ENCODE peak calls at places on chromosomes 12 and 14, in four cellular contexts. One of them, this sample, is unnamed.
A peak's percentile ranks its signal among the peaks of the same experiment; 100 is the strongest.

GRCh38 chr12:54329756-54330155 is 4.8 kb downstream of the COPZ1 start:
- DNase-seq in ascending aorta: no peak
- DNase-seq in EL: peak; percentile 42
- DNase-seq in T-helper 9 cell: no peak
- DNase-seq in this sample: no peak

GRCh38 chr12:109677323-109677722 is 36.3 kb upstream of the FAM222A start:
- DNase-seq in ascending aorta: no peak
- DNase-seq in EL: no peak
- DNase-seq in T-helper 9 cell: no peak
- DNase-seq in this sample: no peak

GRCh38 chr14:95516554-95517209 is at the start of gene SYNE3:
- DNase-seq in ascending aorta: no peak
- DNase-seq in EL: peak; percentile 56
- DNase-seq in T-helper 9 cell: peak; percentile 52
- DNase-seq in this sample: no peak

GRCh38 chr14:21095430-21096205 is 2.8 kb downstream of the ZNF219 start:
- DNase-seq in ascending aorta: no peak
- DNase-seq in EL: peak; percentile 50
- DNase-seq in T-helper 9 cell: no peak
- DNase-seq in this sample: no peak

GRCh38 chr12:106112094-106112822 is 26.5 kb downstream of the NUAK1 start:
- DNase-seq in ascending aorta: no peak
- DNase-seq in EL: peak; percentile 48
- DNase-seq in T-helper 9 cell: no peak
- DNase-seq in this sample: no peak

GRCh38 chr14:62143235-62143634 is 381.0 kb downstream of the SNAPC1 start:
- DNase-seq in ascending aorta: no peak
- DNase-seq in EL: peak; percentile 15
- DNase-seq in T-helper 9 cell: no peak
- DNase-seq in this sample: no peak

GRCh38 chr12:14950982-14951746 is 10.2 kb downstream of the ARHGDIB start:
- DNase-seq in ascending aorta: no peak
- DNase-seq in EL: no peak
- DNase-seq in T-helper 9 cell: no peak
- DNase-seq in this sample: no peak

GRCh38 chr14:22448035-22448904 is 140.8 kb downstream of the DAD1 start:
- DNase-seq in ascending aorta: no peak
- DNase-seq in EL: no peak
- DNase-seq in T-helper 9 cell: no peak
- DNase-seq in this sample: no peak

GRCh38 chr14:66403183-66403582 is 83.0 kb upstream of the CCDC196 start:
- DNase-seq in ascending aorta: no peak
- DNase-seq in EL: peak; percentile 40
- DNase-seq in T-helper 9 cell: no peak
- DNase-seq in this sample: no peak

GRCh38 chr12:54404061-54405004 is 14.7 kb downstream of the ITGA5 start:
- DNase-seq in ascending aorta: no peak
- DNase-seq in EL: peak; percentile 57
- DNase-seq in T-helper 9 cell: peak; percentile 70
- DNase-seq in this sample: no peak

GRCh38 chr14:32224731-32225377 is 21.8 kb upstream of the RNU6-8 start:
- DNase-seq in ascending aorta: no peak
- DNase-seq in EL: peak; percentile 73
- DNase-seq in T-helper 9 cell: no peak
- DNase-seq in this sample: no peak

GRCh38 chr14:52913271-52913670 is 37.6 kb downstream of the FERMT2 start:
- DNase-seq in ascending aorta: no peak
- DNase-seq in EL: no peak
- DNase-seq in T-helper 9 cell: no peak
- DNase-seq in this sample: no peak

GRCh38 chr14:102824832-102825231 is 47.6 kb downstream of the TRAF3 start:
- DNase-seq in ascending aorta: no peak
- DNase-seq in EL: peak; percentile 45
- DNase-seq in T-helper 9 cell: no peak
- DNase-seq in this sample: no peak

GRCh38 chr12:18643673-18644072 is 94.1 kb downstream of the PLCZ1 start:
- DNase-seq in ascending aorta: no peak
- DNase-seq in EL: peak; percentile 20
- DNase-seq in T-helper 9 cell: no peak
- DNase-seq in this sample: no peak

GRCh38 chr12:50720085-50720484 is 43.8 kb upstream of the ATF1 start:
- DNase-seq in ascending aorta: no peak
- DNase-seq in EL: peak; percentile 16
- DNase-seq in T-helper 9 cell: no peak
- DNase-seq in this sample: no peak

GRCh38 chr14:94056579-94057308 is 24.3 kb downstream of the DDX24 start:
- DNase-seq in ascending aorta: no peak
- DNase-seq in EL: no peak
- DNase-seq in T-helper 9 cell: no peak
- DNase-seq in this sample: no peak

GRCh38 chr12:93198086-93198485 is 179.6 kb upstream of the NUDT4 start:
- DNase-seq in ascending aorta: no peak
- DNase-seq in EL: peak; percentile 94
- DNase-seq in T-helper 9 cell: no peak
- DNase-seq in this sample: no peak

GRCh38 chr12:46430340-46430948 is 57.9 kb upstream of the SLC38A2 start:
- DNase-seq in ascending aorta: no peak
- DNase-seq in EL: peak; percentile 85
- DNase-seq in T-helper 9 cell: no peak
- DNase-seq in this sample: no peak

GRCh38 chr14:51490205-51490604 is 161.5 kb upstream of the FRMD6 start:
- DNase-seq in ascending aorta: no peak
- DNase-seq in EL: peak; percentile 42
- DNase-seq in T-helper 9 cell: no peak
- DNase-seq in this sample: no peak

GRCh38 chr12:47818382-47818700 is 1.4 kb downstream of the HDAC7 start:
- DNase-seq in ascending aorta: no peak
- DNase-seq in EL: no peak
- DNase-seq in T-helper 9 cell: no peak
- DNase-seq in this sample: no peak

GRCh38 chr14:59882957-59883356 is 12.4 kb upstream of the RTN1 start:
- DNase-seq in ascending aorta: no peak
- DNase-seq in EL: no peak
- DNase-seq in T-helper 9 cell: no peak
- DNase-seq in this sample: no peak

GRCh38 chr12:104305349-104305748 is 1.8 kb downstream of the EID3 start:
- DNase-seq in ascending aorta: no peak
- DNase-seq in EL: no peak
- DNase-seq in T-helper 9 cell: no peak
- DNase-seq in this sample: no peak

GRCh38 chr14:90541076-90541634 is 144.3 kb downstream of the CALM1 start:
- DNase-seq in ascending aorta: no peak
- DNase-seq in EL: no peak
- DNase-seq in T-helper 9 cell: no peak
- DNase-seq in this sample: no peak

GRCh38 chr14:77243853-77244252 is 27.2 kb downstream of the NGB start:
- DNase-seq in ascending aorta: no peak
- DNase-seq in EL: no peak
- DNase-seq in T-helper 9 cell: no peak
- DNase-seq in this sample: no peak

GRCh38 chr12:57204454-57204853 is 12.1 kb upstream of the NXPH4 start:
- DNase-seq in ascending aorta: no peak
- DNase-seq in EL: no peak
- DNase-seq in T-helper 9 cell: no peak
- DNase-seq in this sample: no peak

GRCh38 chr14:95297832-95298231 is 21.9 kb downstream of the CLMN start:
- DNase-seq in ascending aorta: no peak
- DNase-seq in EL: no peak
- DNase-seq in T-helper 9 cell: no peak
- DNase-seq in this sample: no peak

GRCh38 chr14:101827286-101827685 is 65.8 kb downstream of the PPP2R5C start:
- DNase-seq in ascending aorta: no peak
- DNase-seq in EL: peak; percentile 13
- DNase-seq in T-helper 9 cell: no peak
- DNase-seq in this sample: no peak

GRCh38 chr14:104075530-104076151 is 9.9 kb upstream of the ASPG start:
- DNase-seq in ascending aorta: no peak
- DNase-seq in EL: no peak
- DNase-seq in T-helper 9 cell: no peak
- DNase-seq in this sample: no peak

GRCh38 chr12:54959291-54960018 is 25.1 kb downstream of the TESPA1 start:
- DNase-seq in ascending aorta: no peak
- DNase-seq in EL: no peak
- DNase-seq in T-helper 9 cell: no peak
- DNase-seq in this sample: no peak

GRCh38 chr12:26691234-26691970 is 141.6 kb downstream of the ITPR2 start:
- DNase-seq in ascending aorta: no peak
- DNase-seq in EL: peak; percentile 97
- DNase-seq in T-helper 9 cell: no peak
- DNase-seq in this sample: no peak

GRCh38 chr12:111842556-111843396 is 748 bp downstream of the MAPKAPK5 start:
- DNase-seq in ascending aorta: no peak
- DNase-seq in EL: peak; percentile 21
- DNase-seq in T-helper 9 cell: peak; percentile 5
- DNase-seq in this sample: no peak

GRCh38 chr14:20857630-20858261 is 33.4 kb upstream of the RNASE3 start:
- DNase-seq in ascending aorta: no peak
- DNase-seq in EL: peak; percentile 45
- DNase-seq in T-helper 9 cell: peak; percentile 78
- DNase-seq in this sample: no peak

This sample was measured in thoracic aorta.